ENCODE peak calls at places on chromosome X, in five cellular contexts. Y is fibroblast of pulmonary artery, K is NB4, P is fibroblast of villous mesenchyme, L is HL-60. M is an unnamed sample.

GRCh38 chrX:7996851-7997250 is 69.6 kb upstream of the PNPLA4 start:
- DNase-seq in Y (no peak), K (no peak), P (no peak), L (no peak), M (no peak)

GRCh38 chrX:65697915-65698796 is 30.7 kb downstream of the MSN start:
- DNase-seq in Y (peak), K (peak), P (peak), L (no peak), M (peak)

GRCh38 chrX:112736310-112736709 is 56.6 kb upstream of the LHFPL1 start:
- DNase-seq in Y (no peak), K (no peak), P (no peak), L (no peak), M (no peak)

GRCh38 chrX:95974885-95975284 is 709.8 kb upstream of the DIAPH2 start:
- DNase-seq in Y (no peak), K (no peak), P (no peak), L (no peak), M (no peak)

GRCh38 chrX:77070108-77070918 is 376.9 kb upstream of the FGF16 start:
- DNase-seq in Y (no peak), K (peak), P (no peak), L (no peak), M (no peak)

GRCh38 chrX:12970691-12971202 is 4.2 kb upstream of the TMSB4X start:
- DNase-seq in Y (peak), K (peak), P (peak), L (no peak), M (peak)

GRCh38 chrX:44872319-44872816 is 620 bp upstream of the KDM6A start:
- DNase-seq in Y (peak), K (no peak), P (peak), L (no peak), M (no peak)

GRCh38 chrX:115948018-115948923 is 222.3 kb upstream of the AGTR2 start:
- DNase-seq in Y (no peak), K (peak), P (no peak), L (no peak), M (no peak)

GRCh38 chrX:27590044-27590443 is at the start of gene DCAF8L2:
- DNase-seq in Y (no peak), K (no peak), P (no peak), L (no peak), M (no peak)

GRCh38 chrX:139194571-139195280 is 335.8 kb upstream of the F9 start:
- DNase-seq in Y (no peak), K (no peak), P (no peak), L (no peak), M (no peak)
- H3K4me3 ChIP-seq in Y (no peak), K (no peak), P (peak), L (peak), M (no peak)

DNA sequence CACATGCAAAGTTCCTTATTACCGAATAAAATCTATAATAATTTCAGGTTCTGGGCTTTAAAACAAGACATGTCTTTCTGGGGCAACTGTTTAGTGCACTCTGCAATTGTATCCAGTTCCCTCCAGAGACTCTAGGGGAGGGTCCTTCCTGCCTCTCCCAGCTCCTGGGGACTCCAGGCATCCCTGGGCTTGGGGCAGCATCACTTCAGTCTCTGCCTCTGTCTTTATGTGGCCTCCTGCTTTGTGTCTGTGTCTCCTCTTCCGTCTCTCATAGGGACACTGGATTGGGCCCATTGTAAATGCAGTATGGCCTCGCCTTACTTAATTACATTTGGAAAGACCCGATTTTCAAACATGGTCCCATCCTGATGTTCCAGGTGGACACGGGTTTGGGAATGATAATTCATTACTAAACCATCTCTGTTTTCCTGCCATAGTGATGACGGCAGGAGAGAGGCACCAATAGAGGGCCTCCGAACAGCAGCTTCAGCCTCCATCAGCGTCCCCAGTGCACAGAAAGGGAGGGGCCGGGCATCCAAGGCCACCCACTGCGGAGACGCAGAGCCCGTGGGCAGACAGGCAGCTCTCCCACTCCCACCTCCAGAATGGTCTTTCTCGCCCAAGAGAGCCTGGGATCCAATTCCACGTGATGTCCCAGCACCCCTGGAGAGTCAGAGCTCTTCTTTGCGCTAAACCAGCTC is 11.0 kb upstream of the ASMTL start:
- DNase-seq in Y (no peak), K (no peak), P (no peak), L (no peak), M (no peak)
- TF ChIP-seq CTCF in Y (no peak), K (no peak), P (no peak), L (no peak), M (no peak)

GRCh38 chrX:37686348-37686736 is 751 bp downstream of the XK start:
- DNase-seq in Y (no peak), K (peak), P (no peak), L (no peak), M (no peak)

GRCh38 chrX:37685452-37686347 is at the start of gene XK:
- DNase-seq in Y (peak), K (peak), P (peak), L (no peak), M (peak)

GRCh38 chrX:37686979-37687378 is 1.4 kb downstream of the XK start:
- DNase-seq in Y (no peak), K (peak), P (no peak), L (no peak), M (no peak)

GRCh38 chrX:37684426-37684825 is 1.2 kb upstream of the XK start:
- DNase-seq in Y (no peak), K (peak), P (peak), L (no peak), M (no peak)

DNA sequence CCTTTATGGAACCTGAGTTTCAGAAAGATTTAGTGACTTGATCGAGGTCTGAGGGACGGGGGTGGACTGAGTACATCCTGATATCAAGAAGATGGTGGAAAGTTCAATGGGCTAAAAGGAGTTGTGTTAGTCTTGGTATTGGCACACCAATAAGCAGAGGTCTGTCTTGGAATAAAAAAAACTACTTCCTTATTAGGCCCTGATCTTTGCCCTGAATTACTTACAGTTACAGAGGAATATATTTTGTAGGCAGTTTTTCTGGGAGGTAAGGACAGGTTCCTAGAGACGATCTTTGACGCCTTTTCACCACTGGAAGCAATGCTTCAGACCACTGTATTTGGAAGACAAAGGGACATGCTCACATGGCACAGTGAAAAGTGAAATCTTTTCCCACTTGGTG is 673 bp upstream of the XK start:
- DNase-seq in Y (no peak), K (peak), P (no peak), L (no peak), M (no peak)
- H3K4me3 ChIP-seq in Y (no peak), K (peak), P (no peak), L (no peak), M (no peak)

DNA sequence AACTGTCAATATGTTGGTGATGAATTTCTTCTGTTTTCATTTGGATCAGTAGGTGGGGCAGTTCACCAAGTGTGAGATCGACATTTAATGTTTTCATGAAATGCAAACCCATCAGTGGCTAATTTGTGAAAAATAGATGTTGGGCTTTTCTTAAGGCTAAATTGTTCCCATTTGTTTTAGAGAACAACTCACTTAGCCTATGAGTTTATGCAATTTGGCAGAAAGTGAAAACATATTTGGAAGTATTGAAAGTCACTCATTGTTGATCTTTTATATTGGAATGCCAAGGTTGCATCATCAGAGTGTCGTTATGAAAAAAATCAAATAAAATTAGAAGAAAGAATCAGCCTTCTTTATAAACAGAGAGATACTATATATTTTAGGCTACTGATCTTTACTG is 132.4 kb downstream of the RPA4 start:
- DNase-seq in Y (no peak), K (no peak), P (no peak), L (no peak), M (no peak)
- TF ChIP-seq CTCF in Y (no peak), K (no peak), P (no peak), L (no peak), M (no peak)

GRCh38 chrX:24782011-24782410 is 88.3 kb downstream of the POLA1 start:
- DNase-seq in Y (no peak), K (no peak), P (no peak), L (no peak), M (no peak)

GRCh38 chrX:24774650-24775049 is 80.9 kb downstream of the POLA1 start:
- DNase-seq in Y (peak), K (no peak), P (peak), L (no peak), M (no peak)

GRCh38 chrX:24775891-24776290 is 82.2 kb downstream of the POLA1 start:
- DNase-seq in Y (no peak), K (no peak), P (no peak), L (no peak), M (no peak)

DNA sequence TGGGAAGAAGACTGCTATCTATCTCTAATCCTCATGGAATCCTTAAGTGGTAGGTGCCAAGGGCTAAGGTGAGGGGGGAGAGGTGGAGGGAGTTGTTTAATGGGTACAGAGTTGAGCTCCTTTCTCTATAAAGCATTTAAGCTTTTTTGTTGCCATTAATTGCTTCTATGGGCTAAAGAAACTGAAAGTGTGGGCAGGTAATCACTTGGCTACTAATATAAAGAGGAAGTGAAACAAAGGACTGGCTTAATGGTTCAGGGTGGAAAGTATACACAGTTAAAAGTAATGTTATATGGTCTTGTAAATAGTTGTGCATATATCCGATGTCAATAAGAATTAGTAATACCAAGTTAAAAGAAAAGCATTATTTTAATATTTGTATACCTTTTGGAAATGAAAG is 83.9 kb downstream of the POLA1 start:
- DNase-seq in Y (no peak), K (peak), P (no peak), L (no peak), M (peak)
- H3K4me3 ChIP-seq in Y (no peak), K (no peak), P (no peak), L (no peak), M (no peak)

DNA sequence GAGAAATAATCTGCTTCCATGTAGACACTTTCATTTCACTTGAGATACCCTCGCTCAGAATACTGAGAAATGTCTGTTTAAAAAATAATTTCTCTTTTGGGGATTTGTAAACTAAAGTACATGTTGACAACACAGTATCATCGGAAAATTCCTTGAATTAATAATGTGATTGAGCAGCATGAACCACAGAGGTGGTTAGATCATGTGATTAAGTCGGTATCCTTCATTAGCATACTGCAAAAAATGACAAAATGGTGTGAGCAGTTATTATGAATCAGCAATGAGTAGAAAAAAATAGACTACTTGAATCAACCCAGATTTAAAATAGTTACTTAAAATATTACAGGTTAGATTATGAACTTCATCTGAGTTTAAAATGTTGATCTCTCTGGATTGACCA is 14.1 kb downstream of the MAP7D3 start:
- DNase-seq in Y (no peak), K (no peak), P (no peak), L (no peak), M (no peak)
- TF ChIP-seq CTCF in Y (no peak), K (no peak), P (no peak), L (no peak), M (no peak)

DNA sequence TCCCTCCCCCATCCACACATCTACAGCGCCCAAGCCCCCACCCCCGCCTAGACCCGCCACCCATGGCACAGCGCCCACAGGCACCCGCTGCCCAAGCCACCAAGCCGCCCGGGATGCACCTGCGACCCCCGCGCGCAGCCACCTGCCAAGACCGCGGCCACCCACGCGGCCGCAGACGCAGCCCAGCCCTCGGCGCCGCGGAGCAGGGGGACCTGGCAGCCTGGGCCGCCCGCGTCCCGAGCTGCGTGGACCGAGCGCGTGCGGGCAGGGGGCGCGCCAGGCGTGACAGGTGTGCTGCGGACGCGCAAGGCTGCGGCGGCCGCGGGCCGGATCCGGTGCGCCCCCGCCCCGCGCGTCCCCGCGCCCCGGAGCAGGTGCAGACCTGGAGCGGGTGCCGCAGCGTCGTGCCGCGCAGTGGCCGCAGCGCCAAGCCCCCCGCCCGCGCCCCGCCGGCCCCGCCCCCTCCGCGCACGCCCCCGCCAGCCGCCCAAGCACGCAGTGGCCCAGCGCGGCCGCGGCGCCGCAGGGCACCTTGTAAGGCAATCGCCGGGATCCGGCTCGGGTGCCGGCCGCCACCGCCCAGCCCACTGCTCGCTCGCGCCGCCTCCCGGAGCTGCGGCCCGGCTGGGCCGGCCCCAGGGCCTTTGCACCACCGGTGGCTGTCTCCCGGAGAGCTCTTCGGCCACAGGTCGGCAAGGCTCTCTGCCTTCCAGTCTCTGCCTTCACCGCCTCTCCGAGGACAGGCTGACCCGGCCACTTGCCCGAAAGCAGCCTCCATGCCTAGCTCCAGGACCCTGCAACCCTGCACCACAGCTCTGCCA is at the start of gene PNCK:
- DNase-seq in Y (no peak), K (no peak), P (no peak), L (no peak), M (no peak)
- H3K4me3 ChIP-seq in Y (no peak), K (no peak), P (no peak), L (no peak), M (no peak)

GRCh38 chrX:137792214-137792613 is 226.3 kb downstream of the ZIC3 start:
- DNase-seq in Y (no peak), K (no peak), P (no peak), L (no peak), M (peak)
- TF ChIP-seq CTCF in Y (no peak), K (no peak), P (no peak), L (no peak), M (no peak)

M was measured in GM12865.